ENCODE peak calls at places on chromosome 13, in five cellular contexts. E is fibroblast of lung, X is ovary, P is choroid plexus epithelial cell, O is MCF 10A. N is an unnamed sample.

GRCh38 chr13:47564041-47564440 is 437.0 kb downstream of the SUCLA2 start:
- DNase-seq in E (no peak), P (peak), O (no peak), X (no peak), N (no peak)

GRCh38 chr13:51674276-51674675 is 90.0 kb downstream of the WDFY2 start:
- DNase-seq in O (no peak), X (no peak), E (no peak), P (no peak), N (no peak)

GRCh38 chr13:98157188-98157587 is 14.3 kb downstream of the FARP1 start:
- DNase-seq in P (no peak), O (no peak), X (no peak), E (no peak), N (no peak)

GRCh38 chr13:114000151-114001040 is 26.5 kb upstream of the C13orf46 start:
- DNase-seq in P (no peak), O (no peak), E (no peak), X (no peak), N (no peak)

GRCh38 chr13:47426126-47426849 is 529.4 kb upstream of the HTR2A start:
- DNase-seq in O (peak), P (peak), X (no peak), E (peak), N (peak)

GRCh38 chr13:112346173-112346898 is 29.8 kb upstream of the SPACA7 start:
- DNase-seq in X (no peak), E (no peak), P (no peak), O (no peak), N (no peak)

GRCh38 chr13:80341771-80342271 is 895 bp upstream of the SPRY2 start:
- DNase-seq in E (peak), X (peak), P (peak), O (peak), N (peak)

GRCh38 chr13:59094149-59094548 is 1069.6 kb downstream of the DIAPH3 start:
- DNase-seq in E (peak), P (no peak), O (peak), X (no peak), N (no peak)

GRCh38 chr13:41139296-41139966 is 6.8 kb upstream of the KBTBD6 start:
- DNase-seq in P (no peak), O (peak), X (no peak), E (peak), N (no peak)

GRCh38 chr13:43127827-43128226 is 104.4 kb downstream of the DNAJC15 start:
- DNase-seq in E (no peak), P (peak), X (no peak), O (no peak), N (peak)

GRCh38 chr13:44243198-44243852 is 130.3 kb upstream of the SERP2 start:
- DNase-seq in X (no peak), P (peak), O (peak), E (peak), N (peak)

GRCh38 chr13:19071161-19071936 is 110.3 kb downstream of the TUBA3C start:
- DNase-seq in P (no peak), O (no peak), E (no peak), X (no peak), N (no peak)

GRCh38 chr13:34155931-34156607 is 338.1 kb downstream of the RFC3 start:
- DNase-seq in O (peak), E (peak), X (no peak), P (peak), N (peak)

GRCh38 chr13:109818136-109818535 is 31.8 kb upstream of the IRS2 start:
- DNase-seq in O (no peak), E (no peak), P (no peak), X (no peak), N (no peak)

GRCh38 chr13:94708971-94709614 is 3.3 kb downstream of the SOX21 start:
- DNase-seq in P (no peak), O (no peak), E (no peak), X (no peak), N (no peak)

GRCh38 chr13:28313579-28313978 is 175.2 kb downstream of the PAN3 start:
- DNase-seq in O (no peak), E (peak), X (no peak), P (peak), N (peak)

GRCh38 chr13:41017153-41017552 is 2.0 kb downstream of the ELF1 start:
- DNase-seq in X (no peak), P (no peak), E (no peak), O (peak), N (no peak)

GRCh38 chr13:114073881-114074551 is 58.4 kb downstream of the RASA3 start:
- DNase-seq in P (no peak), X (no peak), O (no peak), E (no peak), N (no peak)

GRCh38 chr13:112119192-112120030 is 52.5 kb downstream of the SOX1 start:
- DNase-seq in E (no peak), O (no peak), X (no peak), P (no peak), N (no peak)

GRCh38 chr13:71879129-71879535 is 12.1 kb upstream of the DACH1 start:
- DNase-seq in X (no peak), P (peak), E (peak), O (peak), N (peak)

GRCh38 chr13:47800593-47800992 is 200.5 kb downstream of the SUCLA2 start:
- DNase-seq in X (no peak), E (no peak), O (no peak), P (no peak), N (no peak)

GRCh38 chr13:30847697-30848307 is 58.3 kb upstream of the MEDAG start:
- DNase-seq in P (peak), O (peak), X (no peak), E (peak), N (peak)

GRCh38 chr13:30224732-30225131 is 82.6 kb downstream of the KATNAL1 start:
- DNase-seq in O (peak), X (no peak), P (peak), E (peak), N (peak)

GRCh38 chr13:112968380-112968909 is 569 bp upstream of the MCF2L start:
- DNase-seq in X (peak), O (no peak), P (no peak), E (no peak), N (no peak)

GRCh38 chr13:47798906-47799305 is 202.2 kb downstream of the SUCLA2 start:
- DNase-seq in X (no peak), O (peak), E (peak), P (peak), N (peak)

GRCh38 chr13:90403330-90404082 is 944.0 kb upstream of the MIR17HG start:
- DNase-seq in O (no peak), E (no peak), X (no peak), P (no peak), N (no peak)

GRCh38 chr13:88643233-88643632 is 972.1 kb downstream of the SLITRK5 start:
- DNase-seq in X (no peak), O (no peak), E (no peak), P (no peak), N (no peak)
- TF ChIP-seq CTCF in X (no peak), O (no peak), E (no peak), P (no peak), N (no peak)

DNA sequence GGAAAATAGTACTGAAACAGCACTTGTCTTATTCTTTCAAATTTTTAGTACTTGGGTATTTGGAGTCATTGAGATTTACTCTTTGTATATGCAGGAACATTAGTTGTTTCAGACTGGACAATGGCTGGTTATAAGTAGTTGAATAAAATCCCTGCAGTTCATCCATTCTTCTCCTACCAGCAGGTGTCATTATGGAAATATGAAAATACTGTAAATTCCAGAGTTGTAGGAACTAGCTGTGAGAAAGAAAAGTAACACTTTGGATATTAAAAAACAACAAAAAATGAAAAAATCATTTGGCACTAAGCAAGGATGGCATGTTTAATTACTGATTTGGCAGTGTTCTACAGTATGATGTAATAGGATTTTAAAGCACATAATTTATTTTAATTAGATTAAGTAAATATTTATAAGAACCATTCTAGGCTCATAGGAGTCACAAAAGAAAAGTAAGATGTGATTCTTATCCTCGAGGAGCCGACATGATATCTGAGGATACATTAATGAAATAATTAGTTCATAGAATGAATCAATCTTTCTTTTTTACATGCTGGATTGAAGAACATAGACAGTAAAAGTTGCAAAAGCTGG is 155.3 kb downstream of the KCNRG start:
- DNase-seq in O (peak), E (no peak), P (peak), X (no peak), N (no peak)
- TF ChIP-seq CTCF in O (peak), E (no peak), P (peak), X (no peak), N (peak)

GRCh38 chr13:73272831-73273230 is 214.0 kb downstream of the KLF5 start:
- DNase-seq in P (no peak), X (no peak), E (no peak), O (no peak), N (no peak)

GRCh38 chr13:73274147-73274546 is 215.3 kb downstream of the KLF5 start:
- DNase-seq in O (no peak), P (peak), X (no peak), E (peak), N (no peak)

GRCh38 chr13:73273737-73274136 is 214.9 kb downstream of the KLF5 start:
- DNase-seq in P (peak), X (no peak), E (peak), O (no peak), N (peak)

GRCh38 chr13:73275163-73275562 is 216.4 kb downstream of the KLF5 start:
- DNase-seq in X (no peak), E (no peak), O (no peak), P (no peak), N (no peak)

DNA sequence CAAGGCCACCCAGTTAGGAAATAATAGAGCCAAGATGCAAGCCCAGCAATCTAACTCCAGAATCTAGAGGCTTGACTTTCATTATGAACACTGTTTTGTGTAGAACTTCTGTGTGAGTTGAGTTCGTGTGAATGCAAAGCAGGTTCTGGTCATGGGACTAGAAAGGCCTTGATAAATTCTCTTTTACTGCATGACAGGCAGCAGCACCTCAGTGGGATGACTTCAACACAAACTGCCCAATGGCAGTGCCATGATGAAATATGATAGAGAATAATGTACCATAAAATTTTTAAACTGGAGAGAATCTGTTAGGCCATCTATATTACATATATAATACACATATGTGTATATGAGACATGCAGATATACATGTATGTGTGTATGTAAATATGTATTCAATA is 214.5 kb downstream of the KLF5 start:
- DNase-seq in E (no peak), X (no peak), O (no peak), P (no peak), N (no peak)
- TF ChIP-seq CTCF in E (no peak), X (no peak), O (no peak), P (no peak), N (no peak)

DNA sequence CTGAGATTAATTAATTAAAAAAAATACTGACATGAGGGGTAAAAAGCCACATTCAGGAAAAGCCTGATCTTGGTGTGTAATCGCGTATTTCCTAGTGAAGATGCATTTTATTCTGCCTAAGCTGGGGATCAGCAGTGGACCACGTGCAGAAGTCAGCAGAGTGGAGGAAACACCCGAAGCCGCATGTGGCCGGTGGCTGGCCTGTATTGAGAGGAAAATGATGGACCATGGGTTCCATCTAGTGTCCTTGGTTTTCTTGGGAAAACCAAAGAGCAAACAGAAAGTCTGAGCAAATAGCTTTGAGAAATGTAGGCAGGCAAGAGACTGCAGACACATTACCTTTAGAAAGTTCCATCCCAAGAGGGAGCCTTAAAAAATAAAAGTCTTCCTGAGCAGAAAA is 23.7 kb upstream of the SHISA2 start:
- DNase-seq in E (no peak), O (no peak), P (peak), X (no peak), N (no peak)
- TF ChIP-seq CTCF in E (no peak), O (no peak), P (peak), X (no peak), N (no peak)

GRCh38 chr13:106318941-106319411 is 216.5 kb downstream of the EFNB2 start:
- DNase-seq in P (peak), X (no peak), E (peak), O (peak), N (peak)

GRCh38 chr13:106311004-106311403 is 224.5 kb downstream of the EFNB2 start:
- DNase-seq in P (no peak), E (no peak), O (no peak), X (no peak), N (no peak)

GRCh38 chr13:106310450-106310849 is 225.0 kb downstream of the EFNB2 start:
- DNase-seq in P (no peak), O (no peak), E (no peak), X (no peak), N (no peak)

DNA sequence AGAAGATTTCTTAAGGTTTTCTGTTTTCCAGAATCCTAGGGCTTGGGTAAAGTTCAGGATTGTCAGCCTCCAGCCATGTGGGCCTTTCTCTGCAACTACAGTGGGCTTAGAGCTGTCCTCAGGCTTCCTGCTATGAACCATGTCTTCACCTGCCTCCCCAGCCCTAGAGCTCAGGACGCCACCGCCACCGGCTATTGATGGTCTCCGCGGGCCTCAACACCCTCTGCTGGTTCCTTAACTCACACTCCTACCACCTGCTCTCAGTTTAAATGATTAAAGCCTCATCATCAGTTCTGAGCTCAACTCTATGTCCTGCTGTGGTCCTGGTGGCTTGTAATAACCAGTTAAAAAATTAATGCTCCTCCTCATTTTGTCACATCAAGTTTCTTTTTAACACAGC is 221.0 kb downstream of the EFNB2 start:
- DNase-seq in P (no peak), X (no peak), E (no peak), O (no peak), N (no peak)
- TF ChIP-seq CTCF in P (no peak), X (no peak), E (no peak), O (no peak), N (no peak)